ENCODE peak calls at places on chromosomes 1 and 21, in nine cellular contexts. V is neural progenitor cell; M is heart left ventricle; X is choroid plexus epithelial cell; D is Caco-2; O is CD8-positive, alpha-beta T cell; S is mesothelial cell of epicardium; J is body of pancreas; N is coronary artery. I is an unnamed sample.

GRCh38 chr1:15684042-15684461 is at the start of gene PLEKHM2:
- DNase-seq in D (no peak), J (peak; percentile 51), S (no peak), N (no peak), O (peak; percentile 26), X (peak; percentile 45), M (peak; percentile 60), V (peak; percentile 77), I (no peak)

GRCh38 chr1:234842726-234843641 is 233.0 kb upstream of the IRF2BP2 start:
- DNase-seq in V (no peak), O (peak; percentile 26), D (no peak), J (no peak), N (no peak), X (peak; percentile 34), S (no peak), M (no peak), I (no peak)

GRCh38 chr1:30348147-30348546 is 375.2 kb downstream of the MATN1 start:
- DNase-seq in N (no peak), O (no peak), J (no peak), V (no peak), S (no peak), X (no peak), M (no peak), D (no peak), I (no peak)

GRCh38 chr1:98102369-98103030 is 181.7 kb upstream of the DPYD start:
- DNase-seq in S (no peak), D (no peak), X (peak; percentile 45), V (no peak), M (no peak), J (no peak), O (no peak), N (no peak), I (no peak)

GRCh38 chr1:213899413-213899812 is 88.4 kb upstream of the PROX1 start:
- DNase-seq in M (no peak), S (no peak), V (no peak), J (no peak), D (no peak), O (no peak), X (no peak), N (no peak), I (no peak)

GRCh38 chr21:26732442-26733221 is 112.6 kb downstream of the ADAMTS1 start:
- DNase-seq in O (no peak), M (peak; percentile 25), S (no peak), N (no peak), X (peak; percentile 79), D (no peak), J (peak; percentile 55), V (peak; percentile 62), I (no peak)

GRCh38 chr1:149885364-149886111 is 13.8 kb upstream of the BOLA1 start:
- DNase-seq in V (peak; percentile 86), S (peak; percentile 45), M (peak; percentile 88), O (peak; percentile 37), N (peak; percentile 95), X (peak; percentile 84), D (peak; percentile 88), J (peak; percentile 94), I (peak; percentile 80)

GRCh38 chr1:117632269-117633067 is 26.6 kb downstream of the TENT5C start:
- DNase-seq in M (no peak), S (no peak), D (no peak), X (no peak), N (no peak), O (no peak), V (no peak), J (peak; percentile 75), I (no peak)

GRCh38 chr1:212987702-212988322 is 27.9 kb downstream of the ANGEL2 start:
- DNase-seq in S (no peak), D (no peak), J (no peak), M (no peak), V (no peak), N (no peak), O (no peak), X (peak; percentile 54), I (no peak)

GRCh38 chr1:235326719-235327558 is 1.0 kb downstream of the ARID4B start:
- DNase-seq in S (peak; percentile 30), X (peak; percentile 22), D (peak; percentile 41), O (peak; percentile 36), N (peak; percentile 77), V (peak; percentile 60), M (peak; percentile 43), J (peak; percentile 43), I (peak; percentile 73)

GRCh38 chr1:200771625-200772555 is 33.2 kb downstream of the CAMSAP2 start:
- DNase-seq in V (no peak), M (no peak), X (peak; percentile 31), D (no peak), N (no peak), J (no peak), O (no peak), S (no peak), I (no peak)

GRCh38 chr1:5408401-5408800 is 583.8 kb downstream of the NPHP4 start:
- DNase-seq in X (no peak), V (no peak), S (no peak), D (no peak), J (no peak), N (no peak), O (no peak), M (no peak), I (no peak)

DNA sequence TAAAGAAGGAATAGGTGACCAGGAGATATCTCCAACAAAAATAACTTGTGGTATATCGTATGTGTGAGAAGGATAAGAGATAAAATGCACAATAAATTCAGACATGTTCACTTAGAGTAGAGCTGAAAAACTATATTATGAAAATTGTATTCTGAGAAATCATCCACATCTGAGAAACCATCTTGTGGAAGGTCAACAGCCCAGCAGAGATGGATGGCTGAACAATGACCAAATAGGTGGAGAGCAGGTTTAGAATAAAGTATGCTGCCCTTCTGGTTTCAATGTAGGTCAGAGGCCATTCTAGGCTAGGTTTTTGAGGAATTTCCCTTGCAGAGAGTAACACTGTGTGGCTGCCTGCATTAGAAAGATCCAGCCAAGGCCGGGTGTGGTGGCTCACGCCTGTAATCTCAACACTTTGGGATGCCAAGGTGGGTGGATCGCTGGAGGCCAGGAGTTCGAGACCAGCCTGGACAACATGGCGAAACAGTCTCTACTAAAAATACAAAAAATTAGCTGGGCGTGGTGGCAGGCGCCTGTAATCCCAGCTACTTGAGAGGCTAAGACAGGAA is 8.8 kb upstream of the UAP1 start:
- DNase-seq in V (no peak), N (no peak), D (no peak), O (no peak), S (no peak), X (no peak), J (no peak), M (no peak), I (no peak)
- TF ChIP-seq CTCF in V (no peak), N (no peak), D (no peak), O (no peak), S (no peak), X (no peak), J (no peak), M (no peak), I (no peak)

DNA sequence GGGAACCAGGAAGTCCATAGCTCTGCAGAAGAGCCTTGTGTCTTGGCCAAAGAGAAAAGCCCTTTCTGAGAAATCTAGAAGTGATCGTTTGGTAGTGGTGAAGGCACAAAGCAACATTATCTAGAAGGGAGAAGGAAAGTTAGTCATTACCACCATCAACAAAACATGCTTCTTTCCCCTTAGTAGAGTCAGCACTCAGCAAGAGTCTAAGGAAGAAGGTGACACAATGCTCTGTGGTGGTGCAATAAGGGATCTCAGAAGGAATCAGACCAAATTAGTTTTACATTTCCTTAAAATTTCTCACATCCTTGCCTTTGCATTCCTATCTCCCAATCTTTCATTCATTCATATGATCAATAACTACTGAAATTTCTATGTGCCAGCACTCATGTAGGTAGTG is 134.4 kb upstream of the PRDX6 start:
- DNase-seq in V (no peak), N (no peak), M (no peak), J (no peak), D (no peak), X (peak; percentile 7), S (no peak), O (no peak), I (no peak)
- TF ChIP-seq CTCF in V (no peak), N (no peak), M (no peak), J (no peak), D (no peak), X (no peak), S (no peak), O (no peak), I (no peak)

GRCh38 chr21:34543017-34543416 is 31.0 kb upstream of the KCNE1 start:
- DNase-seq in V (no peak), O (no peak), N (no peak), X (no peak), D (no peak), M (no peak), J (no peak), S (no peak), I (no peak)

GRCh38 chr21:34548782-34549376 is 36.9 kb upstream of the KCNE1 start:
- DNase-seq in D (no peak), O (no peak), S (no peak), X (no peak), N (no peak), V (no peak), M (no peak), J (no peak), I (no peak)

GRCh38 chr21:34546556-34546955 is 34.5 kb upstream of the KCNE1 start:
- DNase-seq in D (no peak), S (no peak), N (no peak), M (no peak), O (no peak), J (no peak), V (no peak), X (no peak), I (no peak)

GRCh38 chr21:34545079-34545884 is 33.3 kb upstream of the KCNE1 start:
- DNase-seq in X (peak; percentile 87), D (peak; percentile 56), M (no peak), S (no peak), N (no peak), J (peak; percentile 63), V (peak; percentile 53), O (no peak), I (no peak)

DNA sequence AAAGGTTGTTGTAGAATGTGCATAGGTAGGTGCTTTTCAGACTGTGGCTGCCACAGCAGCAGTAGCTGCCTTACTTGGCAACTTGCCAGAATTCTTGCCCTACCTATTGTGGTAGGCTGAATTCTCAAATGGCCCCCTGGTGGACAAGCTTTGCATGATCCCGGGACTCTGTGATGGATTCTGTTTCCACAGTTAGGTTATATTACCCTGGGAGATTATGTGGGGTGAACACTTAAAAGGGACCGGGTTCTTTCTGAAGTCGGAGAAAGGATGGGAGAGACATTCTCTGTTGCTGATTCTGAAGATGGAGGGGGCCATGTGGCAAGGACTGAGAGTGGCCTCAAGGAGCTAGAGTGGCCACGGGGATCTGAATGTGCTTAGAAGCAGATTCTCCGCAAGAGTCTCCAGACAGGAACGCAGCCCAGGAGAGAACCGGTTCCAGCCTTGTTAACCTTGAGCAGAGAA is 32.1 kb upstream of the KCNE1 start:
- DNase-seq in O (no peak), M (peak; percentile 63), D (peak; percentile 80), N (no peak), J (peak; percentile 91), V (peak; percentile 53), S (no peak), X (peak; percentile 93), I (no peak)
- TF ChIP-seq CTCF in O (peak; percentile 34), M (peak; percentile 63), D (peak; percentile 66), N (peak; percentile 24), J (peak; percentile 80), V (peak; percentile 46), S (peak; percentile 66), X (peak; percentile 81), I (peak; percentile 74)

DNA sequence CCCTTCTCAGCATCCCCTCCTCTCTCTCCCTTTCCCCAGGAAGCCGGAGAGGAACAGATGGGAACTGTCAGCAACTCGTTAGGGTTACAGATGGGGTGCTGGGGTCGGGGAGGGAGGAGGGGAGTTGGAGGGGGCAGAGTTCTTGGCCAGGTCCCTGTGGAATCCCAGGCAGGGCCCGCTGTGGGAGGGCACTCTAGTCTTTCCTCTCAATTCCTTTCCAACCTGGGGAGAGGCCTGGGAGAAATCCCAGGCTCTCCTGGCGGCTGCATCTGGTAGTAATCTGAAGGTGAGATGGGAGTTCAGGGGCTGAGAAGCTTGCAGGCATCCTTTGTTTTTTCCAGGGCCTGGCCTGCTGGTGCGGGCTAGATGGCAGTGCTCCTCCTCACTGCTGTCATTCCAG is 94.0 kb upstream of the CSF3R start:
- DNase-seq in O (no peak), X (no peak), M (no peak), J (no peak), V (no peak), D (no peak), S (no peak), N (no peak), I (no peak)
- TF ChIP-seq CTCF in O (no peak), X (no peak), M (no peak), J (no peak), V (peak; percentile 7), D (no peak), S (no peak), N (no peak), I (no peak)